ENCODE peak calls at places on chromosome 1, in seven cellular contexts. R, F, I, Q, G, D and E are unnamed samples.

GRCh38 chr1:88291902-88292301 is 392.2 kb upstream of the PKN2 start:
- DNase-seq in Q (no peak), F (no peak), D (no peak), G (no peak), I (no peak), R (no peak), E (no peak)

GRCh38 chr1:241473026-241473425 is 46.5 kb downstream of the FH start:
- DNase-seq in F (no peak), R (no peak), D (no peak), Q (no peak), G (no peak), I (no peak), E (no peak)

GRCh38 chr1:188709146-188709545 is 1768.5 kb downstream of the BRINP3 start:
- DNase-seq in I (no peak), D (no peak), F (no peak), G (no peak), R (no peak), Q (no peak), E (no peak)

GRCh38 chr1:151534662-151535278 is 5.3 kb upstream of the TUFT1 start:
- DNase-seq in G (no peak), I (peak), F (peak), D (no peak), Q (peak), R (peak), E (peak)

GRCh38 chr1:10768552-10768951 is 27.9 kb downstream of the CASZ1 start:
- DNase-seq in Q (no peak), D (no peak), G (no peak), I (no peak), F (no peak), R (no peak), E (peak)

GRCh38 chr1:193069748-193070394 is 10.5 kb downstream of the RO60 start:
- DNase-seq in D (no peak), R (no peak), I (peak), G (no peak), F (peak), Q (no peak), E (peak)

GRCh38 chr1:243497939-243498681 is 242.3 kb downstream of the SDCCAG8 start:
- DNase-seq in G (no peak), D (no peak), Q (no peak), F (no peak), R (no peak), I (no peak), E (no peak)

GRCh38 chr1:206655471-206655882 is 20.1 kb downstream of the DYRK3 start:
- DNase-seq in R (no peak), I (no peak), Q (no peak), F (peak), D (no peak), G (no peak), E (no peak)

GRCh38 chr1:200035956-200036615 is 8.6 kb downstream of the NR5A2 start:
- DNase-seq in R (no peak), G (no peak), I (no peak), F (peak), Q (peak), D (no peak), E (no peak)

GRCh38 chr1:184350573-184350972 is 36.3 kb upstream of the C1orf21 start:
- DNase-seq in G (no peak), F (no peak), I (no peak), D (no peak), Q (no peak), R (no peak), E (no peak)

GRCh38 chr1:28208818-28209441 is 23.9 kb downstream of the DNAJC8 start:
- DNase-seq in Q (peak), D (peak), R (peak), F (peak), G (peak), I (peak), E (peak)
- TF ChIP-seq JUND in Q (no peak), D (no peak), R (no peak), F (no peak), G (no peak), I (no peak), E (no peak)

GRCh38 chr1:201322653-201323510 is 39.6 kb downstream of the PKP1 start:
- DNase-seq in Q (no peak), I (no peak), R (no peak), F (no peak), G (no peak), D (no peak), E (no peak)

GRCh38 chr1:201321826-201322390 is 38.6 kb downstream of the PKP1 start:
- DNase-seq in G (no peak), R (no peak), F (no peak), I (no peak), Q (no peak), D (no peak), E (no peak)

GRCh38 chr1:201318504-201319340 is 35.4 kb downstream of the PKP1 start:
- DNase-seq in D (no peak), F (no peak), R (no peak), I (no peak), Q (no peak), G (no peak), E (no peak)

GRCh38 chr1:201319631-201320030 is 36.3 kb downstream of the PKP1 start:
- DNase-seq in Q (no peak), R (no peak), D (no peak), F (no peak), G (no peak), I (no peak), E (no peak)

GRCh38 chr1:201320168-201320842 is 37.0 kb downstream of the PKP1 start:
- DNase-seq in I (no peak), D (no peak), G (no peak), Q (no peak), F (peak), R (no peak), E (no peak)
- TF ChIP-seq JUND in I (no peak), D (no peak), G (no peak), Q (no peak), F (no peak), R (no peak), E (no peak)

GRCh38 chr1:35725591-35725990 is 6.9 kb upstream of the C1orf216 start:
- DNase-seq in G (no peak), I (no peak), Q (no peak), R (no peak), D (no peak), F (no peak), E (no peak)
- TF ChIP-seq JUND in G (no peak), I (no peak), Q (no peak), R (no peak), D (no peak), F (no peak), E (no peak)

DNA sequence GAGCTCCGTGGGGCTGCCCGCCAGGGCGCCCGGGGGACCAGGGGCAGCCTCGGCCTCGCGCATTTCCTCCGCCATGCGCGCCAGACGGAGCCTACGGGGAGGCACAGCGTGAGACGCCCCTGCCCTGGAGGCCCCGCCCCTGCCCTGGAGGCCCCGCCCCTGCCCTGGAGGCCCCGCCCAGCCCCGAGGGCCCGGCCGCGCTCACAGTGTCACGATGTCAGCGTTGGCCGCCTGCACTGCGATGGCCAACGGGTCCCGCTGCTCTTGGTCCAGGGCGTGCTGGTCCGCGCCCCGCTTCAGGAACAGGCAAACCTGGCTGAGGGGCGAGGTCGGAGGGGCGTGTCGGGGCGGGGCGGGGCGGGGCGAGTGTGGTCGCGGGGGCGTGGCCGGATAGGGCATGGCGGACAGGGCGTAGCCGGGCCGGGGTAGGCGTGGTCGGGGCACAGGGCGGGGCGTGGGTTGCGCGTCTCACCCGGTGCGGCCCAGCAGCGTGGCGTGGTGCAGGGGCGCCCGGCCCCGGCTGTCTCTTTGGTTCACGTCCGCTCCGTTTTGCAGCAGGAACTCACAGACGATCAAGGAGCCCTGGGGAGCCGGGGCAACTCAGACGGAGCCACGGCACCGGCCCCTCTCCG is 13.5 kb downstream of the SCNN1D start:
- DNase-seq in G (no peak), D (no peak), R (no peak), I (peak), F (peak), Q (peak), E (no peak)
- TF ChIP-seq JUND in G (no peak), D (no peak), R (no peak), I (no peak), F (no peak), Q (no peak), E (no peak)

GRCh38 chr1:222824641-222825040 is 9.8 kb downstream of the DISP1 start:
- DNase-seq in R (no peak), Q (no peak), F (no peak), I (no peak), G (no peak), D (no peak), E (no peak)
- TF ChIP-seq JUND in R (no peak), Q (no peak), F (no peak), I (no peak), G (no peak), D (no peak), E (peak)